ENCODE peak calls at places on chromosomes 2 and 18, in five cellular contexts. S is H1, M is WTC11, Q is HepG2, V is GM12878. A is an unnamed sample.

GRCh38 chr2:70962885-70963878 is 15.2 kb upstream of the ANKRD53 start:
- DNase-seq in S (no peak), M (no peak), Q (no peak), V (no peak), A (no peak)

GRCh38 chr2:234679766-234680687 is 183.1 kb upstream of the ARL4C start:
- DNase-seq in Q (peak), S (peak), M (no peak), V (no peak), A (no peak)

GRCh38 chr2:30678410-30679137 is 128.7 kb downstream of the CAPN13 start:
- DNase-seq in Q (no peak), S (peak), V (no peak), M (no peak), A (no peak)

GRCh38 chr2:1744446-1745170 is at the start of gene PXDN:
- DNase-seq in S (no peak), V (no peak), Q (no peak), M (peak), A (no peak)

GRCh38 chr18:6069103-6069502 is 173.8 kb upstream of the TMEM200C start:
- DNase-seq in V (no peak), S (no peak), M (no peak), Q (no peak), A (no peak)

GRCh38 chr2:73003027-73003426 is 68.5 kb downstream of the SFXN5 start:
- DNase-seq in M (no peak), S (peak), Q (no peak), V (no peak), A (no peak)

GRCh38 chr2:236209535-236209934 is 41.3 kb upstream of the GBX2 start:
- DNase-seq in M (peak), S (peak), V (no peak), Q (no peak), A (no peak)

GRCh38 chr2:131413148-131413747 is 49.3 kb upstream of the RAB6D start:
- DNase-seq in S (no peak), M (no peak), Q (peak), V (peak), A (peak)

GRCh38 chr2:73028841-73029240 is 42.7 kb downstream of the SFXN5 start:
- DNase-seq in S (no peak), V (no peak), Q (no peak), M (no peak), A (no peak)

GRCh38 chr2:126786765-126787164 is 111.9 kb upstream of the TEX51 start:
- DNase-seq in S (no peak), Q (no peak), V (no peak), M (no peak), A (no peak)

GRCh38 chr18:49094136-49094535 is 143.4 kb upstream of the SMAD7 start:
- DNase-seq in M (no peak), V (no peak), S (no peak), Q (no peak), A (no peak)

GRCh38 chr2:72765997-72766609 is 59.7 kb downstream of the EXOC6B start:
- DNase-seq in M (no peak), Q (no peak), S (no peak), V (no peak), A (no peak)

GRCh38 chr18:34957864-34958259 is 83.4 kb upstream of the MAPRE2 start:
- DNase-seq in V (no peak), M (no peak), Q (no peak), S (no peak), A (no peak)

GRCh38 chr2:158459161-158460003 is 2.6 kb downstream of the PKP4 start:
- DNase-seq in Q (peak), V (no peak), S (no peak), M (no peak), A (peak)

GRCh38 chr2:183079335-183079775 is 808 bp downstream of the DUSP19 start:
- DNase-seq in M (no peak), Q (no peak), V (no peak), S (no peak), A (peak)

GRCh38 chr2:80634590-80634989 is 330.0 kb upstream of the LRRTM1 start:
- DNase-seq in S (no peak), M (no peak), Q (no peak), V (no peak), A (no peak)

GRCh38 chr18:6949800-6950586 is 167.6 kb downstream of the LAMA1 start:
- DNase-seq in S (no peak), Q (no peak), V (no peak), M (no peak), A (no peak)

GRCh38 chr2:42801388-42801787 is 9.0 kb upstream of the HAAO start:
- DNase-seq in M (no peak), S (no peak), Q (no peak), V (no peak), A (no peak)

GRCh38 chr2:67046568-67046967 is 350.6 kb upstream of the ETAA1 start:
- DNase-seq in S (no peak), M (no peak), Q (no peak), V (no peak), A (no peak)

GRCh38 chr2:171655584-171655983 is 31.7 kb upstream of the DYNC1I2 start:
- DNase-seq in V (peak), M (no peak), Q (no peak), S (no peak), A (no peak)

GRCh38 chr18:67117804-67118203 is 398.7 kb downstream of the DSEL start:
- DNase-seq in M (no peak), S (no peak), V (no peak), Q (no peak), A (no peak)

GRCh38 chr2:160911258-160911657 is 249.0 kb upstream of the TANK start:
- DNase-seq in V (no peak), M (no peak), S (no peak), Q (no peak), A (no peak)

GRCh38 chr2:86233464-86233863 is 34.2 kb downstream of the MRPL35 start:
- DNase-seq in M (no peak), V (no peak), Q (no peak), S (no peak), A (no peak)

GRCh38 chr2:24548058-24548457 is 57.0 kb downstream of the NCOA1 start:
- DNase-seq in M (no peak), V (no peak), Q (no peak), S (no peak), A (no peak)

GRCh38 chr2:45008296-45009129 is 739 bp downstream of the SIX2 start:
- DNase-seq in S (peak), V (no peak), M (peak), Q (no peak), A (no peak)

GRCh38 chr2:176484838-176485237 is 215.6 kb downstream of the MTX2 start:
- DNase-seq in Q (no peak), V (no peak), M (no peak), S (no peak), A (no peak)

GRCh38 chr18:57959278-57959677 is 84.7 kb upstream of the NEDD4L start:
- DNase-seq in S (no peak), M (no peak), V (no peak), Q (peak), A (peak)

GRCh38 chr2:192499476-192499875 is 304.7 kb upstream of the TMEFF2 start:
- DNase-seq in V (no peak), Q (no peak), S (no peak), M (no peak), A (no peak)

GRCh38 chr18:11809895-11810294 is 41.3 kb upstream of the CHMP1B start:
- DNase-seq in Q (no peak), S (no peak), V (no peak), M (no peak), A (no peak)

GRCh38 chr2:47265158-47265557 is 110.0 kb upstream of the STPG4 start:
- DNase-seq in Q (no peak), V (no peak), M (no peak), S (no peak), A (no peak)

GRCh38 chr2:86274265-86274917 is 63.0 kb downstream of the REEP1 start:
- DNase-seq in V (peak), S (peak), Q (no peak), M (no peak), A (peak)

GRCh38 chr2:26462511-26463251 is 15.2 kb downstream of the OTOF start:
- DNase-seq in S (peak), V (no peak), M (peak), Q (peak), A (peak)

GRCh38 chr2:26462100-26462499 is 15.8 kb downstream of the OTOF start:
- DNase-seq in Q (no peak), V (no peak), S (no peak), M (no peak), A (no peak)

GRCh38 chr2:26461601-26462023 is 16.3 kb downstream of the OTOF start:
- DNase-seq in S (peak), V (no peak), Q (no peak), M (no peak), A (no peak)

GRCh38 chr2:26459991-26460612 is 17.8 kb downstream of the OTOF start:
- DNase-seq in M (no peak), S (peak), V (no peak), Q (peak), A (no peak)

DNA sequence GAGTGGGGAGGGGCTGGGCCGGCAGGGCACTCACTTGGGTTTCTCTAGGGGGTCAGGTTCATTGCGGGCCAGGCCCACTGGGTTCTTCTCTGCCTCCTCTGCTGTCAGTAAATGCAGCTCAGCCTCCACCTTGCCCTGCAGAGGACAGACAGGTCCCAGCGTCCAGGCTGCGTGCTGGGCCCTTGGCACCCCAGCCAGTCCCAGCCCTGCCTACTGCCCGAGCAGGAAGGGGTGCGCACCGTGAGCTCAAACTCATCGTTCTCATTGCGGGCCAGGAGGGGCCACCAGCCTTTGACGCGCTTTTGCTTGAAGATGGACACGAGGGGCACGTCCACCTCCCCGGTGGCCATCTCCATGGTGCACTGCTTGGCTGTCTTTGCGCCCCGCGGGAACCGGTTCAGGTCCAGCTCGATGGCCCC is 17.3 kb downstream of the OTOF start:
- DNase-seq in V (no peak), Q (no peak), M (no peak), S (no peak), A (no peak)
- TF ChIP-seq ATF2 in V (no peak), Q (no peak), M (no peak), S (no peak), A (no peak)

DNA sequence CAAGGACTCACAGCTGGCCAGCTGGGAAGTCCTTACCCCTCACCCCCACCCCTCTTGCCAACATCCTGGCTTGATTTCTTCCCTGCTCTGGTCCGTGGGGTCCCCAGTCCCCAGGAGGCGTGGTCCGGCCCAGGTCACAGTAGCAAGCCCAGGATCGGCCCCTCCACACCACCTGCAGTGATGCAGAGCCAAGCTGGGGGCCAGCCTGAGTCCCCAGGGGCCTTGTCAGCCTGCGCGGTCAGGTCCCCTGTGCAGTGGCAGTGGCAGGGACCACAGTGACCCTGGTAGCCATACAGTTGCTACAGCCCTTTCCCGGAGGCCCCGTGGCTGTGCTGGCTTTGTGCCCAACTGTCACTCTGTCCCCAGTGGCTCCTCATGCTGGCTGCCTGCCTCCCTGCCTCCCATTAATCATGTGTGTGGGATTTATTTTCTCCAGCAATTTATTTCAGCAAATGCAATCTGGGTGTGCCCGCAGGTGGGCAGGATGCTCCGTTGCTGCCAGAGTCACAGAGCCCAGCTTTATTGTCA is 8.8 kb upstream of the PRSS56 start:
- DNase-seq in Q (no peak), V (no peak), S (no peak), M (no peak), A (no peak)
- TF ChIP-seq ATF2 in Q (no peak), V (no peak), S (no peak), M (no peak), A (no peak)

GRCh38 chr2:49426991-49427390 is 272.7 kb upstream of the FSHR start:
- DNase-seq in V (no peak), S (no peak), Q (no peak), M (no peak), A (no peak)
- TF ChIP-seq ATF2 in V (no peak), S (no peak), Q (no peak), M (no peak), A (no peak)

GRCh38 chr2:68943581-68944568 is 8.8 kb downstream of the GKN2 start:
- DNase-seq in Q (peak), S (peak), M (peak), V (no peak), A (peak)
- TF ChIP-seq ATF2 in Q (peak), S (no peak), M (no peak), V (no peak), A (no peak)

GRCh38 chr2:196759378-196759706 is 40.1 kb downstream of the GTF3C3 start:
- DNase-seq in S (no peak), M (no peak), Q (no peak), V (no peak), A (no peak)
- TF ChIP-seq ATF2 in S (no peak), M (no peak), Q (no peak), V (no peak), A (no peak)

GRCh38 chr2:60710707-60711106 is 45.4 kb upstream of the PAPOLG start:
- DNase-seq in S (no peak), V (no peak), M (no peak), Q (no peak), A (no peak)

GRCh38 chr2:60706021-60706420 is 50.0 kb upstream of the PAPOLG start:
- DNase-seq in Q (no peak), M (no peak), V (no peak), S (no peak), A (no peak)

GRCh38 chr2:60707750-60708371 is 48.2 kb upstream of the PAPOLG start:
- DNase-seq in V (peak), S (peak), Q (peak), M (peak), A (peak)

DNA sequence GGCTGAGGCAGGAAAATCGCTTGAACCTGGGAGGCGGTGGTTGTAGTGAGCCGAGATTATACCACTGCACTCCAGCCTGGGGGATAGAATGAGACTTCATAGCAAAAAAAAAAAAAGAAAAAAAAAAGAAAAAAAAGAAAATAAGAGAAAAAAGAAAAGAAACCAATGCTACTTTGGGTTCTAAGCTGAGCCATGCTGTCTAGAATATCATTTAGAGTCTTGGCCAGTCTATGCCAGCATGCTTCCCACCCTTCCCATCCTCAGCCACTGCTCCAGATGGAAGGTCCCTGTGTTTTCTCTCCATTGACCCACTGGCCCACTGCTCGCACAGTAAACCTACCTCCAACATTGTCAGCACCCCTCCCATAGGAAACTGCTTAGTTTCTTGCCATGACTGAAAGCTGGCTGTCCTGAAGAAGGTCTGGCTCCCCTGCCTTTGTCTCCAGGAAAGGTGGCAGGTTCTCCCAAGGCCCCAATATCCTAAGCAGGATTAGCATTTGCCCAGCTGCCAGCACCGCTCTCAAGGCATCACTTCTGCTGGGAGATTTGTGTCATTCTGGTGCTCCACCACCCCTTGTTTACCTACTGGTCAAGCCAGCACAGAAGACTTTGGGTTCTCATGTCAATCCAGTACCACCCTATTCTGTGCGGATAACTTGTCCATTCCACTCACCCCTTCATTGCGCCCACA is 47.3 kb upstream of the PAPOLG start:
- DNase-seq in S (no peak), V (no peak), Q (no peak), M (no peak), A (no peak)
- TF ChIP-seq ATF2 in S (no peak), V (no peak), Q (no peak), M (no peak), A (no peak)

GRCh38 chr2:231467016-231467545 is 2.8 kb upstream of the NCL start:
- DNase-seq in M (no peak), V (no peak), S (no peak), Q (no peak), A (no peak)
- TF ChIP-seq ATF2 in M (no peak), V (no peak), S (no peak), Q (no peak), A (no peak)

A was measured in K562.